ENCODE peak calls at places on chromosomes 6 and 20, in nine cellular contexts. D, L, A, B, S, C, M, X and F are unnamed samples.
A peak's percentile ranks its signal among the peaks of the same experiment; 100 is the strongest.

GRCh38 chr6:164097056-164097455 is 682.5 kb downstream of the QKI start:
- DNase-seq in D (no peak), L (no peak), A (no peak), B (no peak), S (no peak), C (no peak), M (no peak), X (no peak), F (no peak)

GRCh38 chr20:22698443-22698842 is 114.1 kb upstream of the FOXA2 start:
- DNase-seq in D (no peak), L (no peak), A (no peak), B (no peak), S (no peak), C (no peak), M (no peak), X (no peak), F (no peak)

GRCh38 chr6:109143191-109143590 is 47.9 kb downstream of the CEP57L1 start:
- DNase-seq in D (no peak), L (no peak), A (no peak), B (no peak), S (no peak), C (no peak), M (no peak), X (no peak), F (no peak)

GRCh38 chr20:11712611-11713160 is 205.0 kb upstream of the BTBD3 start:
- DNase-seq in D (no peak), L (no peak), A (no peak), B (no peak), S (no peak), C (no peak), M (no peak), X (no peak), F (no peak)

GRCh38 chr6:16872543-16873230 is 111.4 kb upstream of the ATXN1 start:
- DNase-seq in D (no peak), L (no peak), A (no peak), B (no peak), S (no peak), C (no peak), M (no peak), X (no peak), F (no peak)

GRCh38 chr6:106145741-106146227 is 59.6 kb downstream of the PRDM1 start:
- DNase-seq in D (no peak), L (peak; percentile 61), A (peak; percentile 72), B (no peak), S (no peak), C (no peak), M (no peak), X (peak; percentile 25), F (no peak)

GRCh38 chr6:113595921-113596376 is 261.2 kb upstream of the MARCKS start:
- DNase-seq in D (no peak), L (peak; percentile 59), A (no peak), B (no peak), S (peak; percentile 77), C (no peak), M (no peak), X (no peak), F (no peak)

GRCh38 chr6:132527791-132528190 is 10.3 kb upstream of the TAAR9 start:
- DNase-seq in D (no peak), L (no peak), A (no peak), B (no peak), S (no peak), C (no peak), M (no peak), X (no peak), F (no peak)

GRCh38 chr20:5881714-5882113 is 68.6 kb downstream of the TRMT6 start:
- DNase-seq in D (no peak), L (no peak), A (no peak), B (no peak), S (no peak), C (peak; percentile 13), M (no peak), X (no peak), F (no peak)

GRCh38 chr20:40197744-40198143 is 491.3 kb downstream of the MAFB start:
- DNase-seq in D (no peak), L (peak; percentile 1), A (no peak), B (no peak), S (peak; percentile 44), C (no peak), M (no peak), X (no peak), F (no peak)

GRCh38 chr6:168100803-168101095 is 21.7 kb upstream of the FRMD1 start:
- DNase-seq in D (no peak), L (no peak), A (no peak), B (no peak), S (no peak), C (no peak), M (no peak), X (no peak), F (no peak)

GRCh38 chr6:99547526-99547925 is 20.9 kb downstream of the CCNC start:
- DNase-seq in D (no peak), L (no peak), A (no peak), B (no peak), S (no peak), C (no peak), M (no peak), X (no peak), F (no peak)

GRCh38 chr6:88380083-88380482 is 213.9 kb upstream of the CNR1 start:
- DNase-seq in D (peak; percentile 40), L (peak; percentile 79), A (peak; percentile 88), B (no peak), S (peak; percentile 56), C (no peak), M (peak; percentile 41), X (no peak), F (peak; percentile 22)

GRCh38 chr20:53336892-53337291 is 256.7 kb downstream of the ZNF217 start:
- DNase-seq in D (no peak), L (no peak), A (peak; percentile 56), B (no peak), S (no peak), C (no peak), M (no peak), X (no peak), F (no peak)

GRCh38 chr6:86331889-86332288 is 605.4 kb upstream of the HTR1E start:
- DNase-seq in D (no peak), L (no peak), A (no peak), B (no peak), S (no peak), C (no peak), M (no peak), X (no peak), F (no peak)

GRCh38 chr6:126312013-126312665 is 27.8 kb upstream of the CENPW start:
- DNase-seq in D (peak; percentile 26), L (no peak), A (no peak), B (no peak), S (no peak), C (no peak), M (no peak), X (no peak), F (peak; percentile 22)

GRCh38 chr6:8499540-8499939 is 64.2 kb upstream of the SLC35B3 start:
- DNase-seq in D (no peak), L (no peak), A (no peak), B (no peak), S (no peak), C (no peak), M (no peak), X (no peak), F (peak; percentile 8)

GRCh38 chr6:4805553-4806307 is 29.5 kb downstream of the CDYL start:
- DNase-seq in D (peak; percentile 62), L (peak; percentile 27), A (no peak), B (peak; percentile 13), S (no peak), C (no peak), M (peak; percentile 17), X (no peak), F (no peak)

GRCh38 chr20:58622671-58623578 is 28.2 kb upstream of the STX16 start:
- DNase-seq in D (no peak), L (peak; percentile 89), A (no peak), B (no peak), S (peak; percentile 68), C (no peak), M (no peak), X (no peak), F (no peak)

GRCh38 chr6:4662886-4663285 is 113.3 kb upstream of the CDYL start:
- DNase-seq in D (no peak), L (no peak), A (peak; percentile 39), B (no peak), S (no peak), C (no peak), M (no peak), X (no peak), F (no peak)

GRCh38 chr6:66127061-66127460 is 420.0 kb upstream of the EYS start:
- DNase-seq in D (no peak), L (no peak), A (no peak), B (no peak), S (no peak), C (no peak), M (no peak), X (no peak), F (no peak)

GRCh38 chr6:3835055-3835731 is 14.0 kb upstream of the FAM50B start:
- DNase-seq in D (peak; percentile 16), L (no peak), A (peak; percentile 90), B (no peak), S (no peak), C (peak; percentile 56), M (no peak), X (no peak), F (no peak)

GRCh38 chr20:8535403-8536003 is 403.4 kb downstream of the PLCB1 start:
- DNase-seq in D (peak; percentile 26), L (no peak), A (no peak), B (no peak), S (no peak), C (no peak), M (no peak), X (no peak), F (peak; percentile 37)

GRCh38 chr20:40868568-40869223 is 159.9 kb upstream of the TOP1 start:
- DNase-seq in D (no peak), L (peak; percentile 81), A (no peak), B (no peak), S (peak; percentile 89), C (no peak), M (no peak), X (no peak), F (no peak)

GRCh38 chr6:7535498-7535897 is 6.0 kb upstream of the DSP start:
- DNase-seq in D (no peak), L (peak; percentile 42), A (no peak), B (no peak), S (no peak), C (no peak), M (no peak), X (no peak), F (no peak)

GRCh38 chr6:2132416-2132815 is 113.0 kb downstream of the GMDS start:
- DNase-seq in D (peak; percentile 20), L (peak; percentile 26), A (no peak), B (no peak), S (no peak), C (no peak), M (no peak), X (no peak), F (no peak)

GRCh38 chr6:70315096-70315751 is 12.3 kb upstream of the COL9A1 start:
- DNase-seq in D (no peak), L (no peak), A (no peak), B (no peak), S (no peak), C (no peak), M (no peak), X (no peak), F (no peak)

GRCh38 chr6:21436625-21437024 is 156.9 kb upstream of the SOX4 start:
- DNase-seq in D (no peak), L (no peak), A (no peak), B (no peak), S (no peak), C (no peak), M (no peak), X (no peak), F (no peak)

GRCh38 chr6:42390228-42390934 is 61.3 kb downstream of the TRERF1 start:
- DNase-seq in D (no peak), L (no peak), A (no peak), B (peak; percentile 39), S (no peak), C (no peak), M (no peak), X (peak; percentile 61), F (no peak)

GRCh38 chr6:89298680-89299450 is 16.2 kb downstream of the GABRR2 start:
- DNase-seq in D (peak; percentile 63), L (peak; percentile 62), A (peak; percentile 64), B (no peak), S (no peak), C (peak; percentile 57), M (peak; percentile 22), X (peak; percentile 19), F (no peak)